ENCODE peak calls at places on chromosomes 3 and 15, in ten cellular contexts. Q, X, A, B, R, F, C, D, M and G are unnamed samples.

GRCh38 chr3:23888617-23889228 is 28.1 kb downstream of the NKIRAS1 start:
- DNase-seq in Q (no peak), X (peak), A (no peak), B (peak), R (no peak), F (no peak), C (peak), D (no peak), M (no peak), G (peak)

GRCh38 chr3:24480497-24480896 is 14.2 kb downstream of the THRB start:
- DNase-seq in Q (no peak), X (no peak), A (no peak), B (no peak), R (no peak), F (no peak), C (no peak), D (no peak), M (no peak), G (no peak)

GRCh38 chr15:98715401-98715800 is 67.1 kb downstream of the IGF1R start:
- DNase-seq in Q (no peak), X (no peak), A (no peak), B (no peak), R (no peak), F (peak), C (no peak), D (no peak), M (no peak), G (no peak)

GRCh38 chr3:14510838-14511622 is 29.1 kb downstream of the GRIP2 start:
- DNase-seq in Q (peak), X (no peak), A (no peak), B (no peak), R (no peak), F (no peak), C (no peak), D (no peak), M (no peak), G (no peak)

GRCh38 chr3:105836533-105836932 is 32.3 kb downstream of the CBLB start:
- DNase-seq in Q (no peak), X (no peak), A (no peak), B (no peak), R (no peak), F (peak), C (peak), D (no peak), M (peak), G (peak)

GRCh38 chr3:40970067-40970466 is 229.2 kb upstream of the CTNNB1 start:
- DNase-seq in Q (no peak), X (no peak), A (no peak), B (no peak), R (no peak), F (no peak), C (peak), D (no peak), M (no peak), G (no peak)

GRCh38 chr15:88834211-88834812 is 31.1 kb downstream of the ACAN start:
- DNase-seq in Q (peak), X (peak), A (peak), B (peak), R (peak), F (no peak), C (peak), D (no peak), M (peak), G (peak)

GRCh38 chr3:141153679-141153966 is 78.0 kb upstream of the PXYLP1 start:
- DNase-seq in Q (no peak), X (no peak), A (no peak), B (no peak), R (no peak), F (no peak), C (no peak), D (no peak), M (no peak), G (no peak)

GRCh38 chr3:49924683-49925082 is 4.9 kb downstream of the MON1A start:
- DNase-seq in Q (no peak), X (no peak), A (no peak), B (no peak), R (no peak), F (no peak), C (peak), D (no peak), M (no peak), G (peak)

GRCh38 chr3:114022145-114022544 is 34.2 kb downstream of the CCDC191 start:
- DNase-seq in Q (no peak), X (no peak), A (no peak), B (no peak), R (no peak), F (no peak), C (no peak), D (no peak), M (no peak), G (no peak)

GRCh38 chr15:78668987-78669386 is 28.0 kb upstream of the CHRNB4 start:
- DNase-seq in Q (no peak), X (no peak), A (no peak), B (no peak), R (no peak), F (no peak), C (no peak), D (no peak), M (no peak), G (no peak)

GRCh38 chr3:111668321-111668720 is 73.2 kb upstream of the ZBED2 start:
- DNase-seq in Q (no peak), X (no peak), A (no peak), B (no peak), R (no peak), F (no peak), C (no peak), D (no peak), M (no peak), G (no peak)

GRCh38 chr15:82571722-82572222 is 31.5 kb upstream of the RPS17 start:
- DNase-seq in Q (peak), X (no peak), A (peak), B (peak), R (peak), F (peak), C (peak), D (no peak), M (peak), G (peak)

GRCh38 chr3:68057637-68058320 is 403.4 kb upstream of the SUCLG2 start:
- DNase-seq in Q (no peak), X (no peak), A (no peak), B (no peak), R (no peak), F (no peak), C (no peak), D (no peak), M (no peak), G (no peak)

GRCh38 chr3:73411545-73411944 is 213.2 kb downstream of the PDZRN3 start:
- DNase-seq in Q (no peak), X (no peak), A (no peak), B (no peak), R (no peak), F (no peak), C (no peak), D (no peak), M (no peak), G (no peak)

GRCh38 chr15:67193223-67194009 is 61.0 kb downstream of the AAGAB start:
- DNase-seq in Q (peak), X (no peak), A (peak), B (peak), R (no peak), F (peak), C (no peak), D (no peak), M (no peak), G (no peak)

GRCh38 chr3:77055841-77056341 is 16.0 kb downstream of the ROBO2 start:
- DNase-seq in Q (no peak), X (no peak), A (no peak), B (peak), R (no peak), F (no peak), C (no peak), D (peak), M (no peak), G (no peak)

GRCh38 chr3:20047940-20048339 is 7.7 kb downstream of the KAT2B start:
- DNase-seq in Q (no peak), X (peak), A (no peak), B (no peak), R (no peak), F (no peak), C (no peak), D (no peak), M (no peak), G (no peak)

GRCh38 chr3:13379191-13379830 is 40.8 kb downstream of the NUP210 start:
- DNase-seq in Q (no peak), X (no peak), A (no peak), B (peak), R (peak), F (peak), C (peak), D (no peak), M (peak), G (peak)

GRCh38 chr3:36714343-36714742 is 50.0 kb downstream of the DCLK3 start:
- DNase-seq in Q (no peak), X (no peak), A (no peak), B (peak), R (no peak), F (no peak), C (no peak), D (no peak), M (no peak), G (peak)

GRCh38 chr3:126958638-126959085 is 24.3 kb upstream of the PLXNA1 start:
- DNase-seq in Q (no peak), X (no peak), A (no peak), B (no peak), R (no peak), F (peak), C (no peak), D (no peak), M (no peak), G (no peak)

GRCh38 chr15:73926191-73927002 is at the start of gene LOXL1:
- DNase-seq in Q (peak), X (no peak), A (peak), B (peak), R (peak), F (peak), C (peak), D (no peak), M (peak), G (peak)

GRCh38 chr3:94336076-94336741 is 273.3 kb downstream of the NSUN3 start:
- DNase-seq in Q (no peak), X (peak), A (no peak), B (peak), R (peak), F (no peak), C (peak), D (no peak), M (no peak), G (peak)

GRCh38 chr3:22795917-22796316 is 407.2 kb upstream of the UBE2E2 start:
- DNase-seq in Q (no peak), X (no peak), A (no peak), B (no peak), R (no peak), F (no peak), C (peak), D (no peak), M (no peak), G (no peak)

GRCh38 chr3:189144645-189145044 is 27.1 kb upstream of the TPRG1 start:
- DNase-seq in Q (peak), X (no peak), A (no peak), B (peak), R (no peak), F (no peak), C (peak), D (no peak), M (no peak), G (no peak)
- TF ChIP-seq CTCF in Q (peak), X (no peak), A (no peak), B (peak), R (peak), F (peak), C (peak), D (no peak), M (no peak), G (peak)

DNA sequence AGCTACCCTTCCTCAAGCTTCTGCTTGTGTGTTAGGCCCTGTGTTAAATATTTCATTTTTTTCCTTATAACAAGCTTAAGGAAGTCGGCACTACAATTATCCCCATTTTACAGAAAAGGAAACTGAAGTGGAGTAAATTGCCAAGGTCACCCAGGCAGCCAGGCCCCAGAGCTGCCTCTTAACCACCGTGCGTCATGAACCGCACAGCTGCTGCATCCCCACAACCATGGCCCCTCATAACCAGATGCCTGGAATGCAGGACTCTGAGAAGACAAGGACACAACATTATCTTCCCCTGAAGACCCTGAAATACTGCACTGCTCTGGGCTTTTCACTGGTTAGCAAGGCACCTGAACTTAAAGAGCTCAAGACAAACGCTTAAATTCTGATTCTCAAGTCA is 14.6 kb downstream of the LRIG1 start:
- DNase-seq in Q (no peak), X (no peak), A (no peak), B (no peak), R (no peak), F (no peak), C (no peak), D (no peak), M (no peak), G (no peak)
- H3K4me3 ChIP-seq in Q (no peak), X (no peak), A (no peak), B (no peak), R (no peak), F (no peak), C (no peak), D (no peak), M (no peak), G (no peak)

DNA sequence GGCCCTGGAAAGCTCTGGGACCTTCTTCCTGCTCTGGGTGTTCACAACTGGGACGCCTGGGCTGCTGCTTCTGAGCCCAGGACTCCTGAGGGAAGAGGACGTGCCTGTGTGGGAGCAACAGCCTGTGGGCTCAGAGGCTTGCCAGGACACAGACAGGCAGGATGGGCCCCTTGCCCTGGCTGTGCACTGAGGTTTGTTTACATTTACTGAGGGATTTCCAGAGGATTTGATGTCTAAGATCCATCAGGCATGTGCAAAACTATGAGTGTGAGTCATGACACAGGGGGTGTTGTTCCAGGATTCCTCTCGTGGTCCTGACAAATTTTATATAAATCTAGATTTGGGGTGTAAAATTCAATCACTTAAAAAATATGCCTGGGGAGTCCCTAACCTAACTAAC is 10.6 kb downstream of the CCR9 start:
- DNase-seq in Q (no peak), X (no peak), A (no peak), B (peak), R (no peak), F (no peak), C (peak), D (no peak), M (no peak), G (peak)
- H3K27ac ChIP-seq in Q (no peak), X (no peak), A (no peak), B (peak), R (no peak), F (no peak), C (no peak), D (no peak), M (no peak), G (no peak)

GRCh38 chr3:187293977-187294376 is 2.4 kb upstream of the MASP1 start:
- DNase-seq in Q (no peak), X (no peak), A (no peak), B (no peak), R (no peak), F (no peak), C (no peak), D (no peak), M (no peak), G (no peak)

GRCh38 chr3:187296915-187297314 is 5.4 kb upstream of the MASP1 start:
- DNase-seq in Q (no peak), X (no peak), A (no peak), B (no peak), R (no peak), F (no peak), C (no peak), D (no peak), M (no peak), G (no peak)

GRCh38 chr3:187293514-187293870 is 2.0 kb upstream of the MASP1 start:
- DNase-seq in Q (no peak), X (no peak), A (no peak), B (no peak), R (no peak), F (no peak), C (no peak), D (no peak), M (no peak), G (no peak)

GRCh38 chr3:187296058-187296457 is 4.5 kb upstream of the MASP1 start:
- DNase-seq in Q (no peak), X (no peak), A (no peak), B (no peak), R (no peak), F (no peak), C (no peak), D (no peak), M (no peak), G (no peak)

DNA sequence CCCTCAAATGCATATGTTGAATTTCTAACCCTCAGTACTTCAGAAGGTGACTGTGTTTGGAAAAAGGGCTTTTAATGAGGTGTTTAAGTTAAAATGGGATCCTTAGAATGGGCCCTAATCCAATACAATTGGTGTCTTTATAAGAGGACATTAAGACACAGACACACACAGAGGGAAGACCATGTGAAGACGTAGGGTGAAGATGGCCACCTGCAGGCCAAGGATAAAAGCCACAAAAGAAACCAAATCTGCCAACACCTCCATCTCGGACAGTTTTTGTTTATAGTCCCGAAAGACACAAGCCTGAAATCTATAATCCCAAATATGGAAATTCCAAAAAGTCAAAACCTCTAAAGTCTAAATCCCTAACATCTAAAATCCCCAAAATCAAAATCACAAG is 4.1 kb upstream of the MASP1 start:
- DNase-seq in Q (no peak), X (no peak), A (no peak), B (no peak), R (no peak), F (no peak), C (peak), D (no peak), M (no peak), G (no peak)
- TF ChIP-seq CTCF in Q (no peak), X (peak), A (no peak), B (peak), R (peak), F (no peak), C (peak), D (peak), M (peak), G (peak)

DNA sequence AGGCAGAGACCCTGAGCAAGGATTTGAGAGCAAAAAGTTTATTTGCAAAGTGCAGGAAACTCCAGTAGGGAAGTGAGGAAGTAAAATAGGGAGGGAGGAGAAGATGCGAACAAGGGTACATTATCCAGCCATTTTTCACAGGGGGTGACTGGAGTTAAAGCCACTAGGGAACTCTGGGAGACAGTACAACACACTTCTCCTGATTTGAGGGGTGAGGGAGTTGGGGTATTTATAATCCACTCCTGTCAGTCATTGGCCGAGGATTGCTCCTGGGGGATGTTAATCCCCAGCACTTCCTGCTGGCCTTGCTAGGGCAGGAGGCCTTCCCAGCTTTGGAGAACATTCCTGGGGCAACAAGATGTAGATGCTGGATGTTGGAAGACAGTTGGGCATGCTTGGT is 28.2 kb downstream of the CCR3 start:
- DNase-seq in Q (no peak), X (no peak), A (no peak), B (no peak), R (no peak), F (no peak), C (no peak), D (no peak), M (no peak), G (no peak)
- H3K4me3 ChIP-seq in Q (no peak), X (no peak), A (no peak), B (no peak), R (no peak), F (no peak), C (no peak), D (no peak), M (no peak), G (no peak)

GRCh38 chr3:148255981-148256969 is 441.4 kb upstream of the AGTR1 start:
- DNase-seq in Q (no peak), X (no peak), A (no peak), B (peak), R (no peak), F (no peak), C (no peak), D (no peak), M (no peak), G (no peak)
- H3K27ac ChIP-seq in Q (no peak), X (no peak), A (no peak), B (peak), R (no peak), F (no peak), C (no peak), D (no peak), M (no peak), G (no peak)